ENCODE peak calls at places on chromosomes 2 and 18, in four cellular contexts. Q, C, P and F are unnamed samples.

GRCh38 chr18:49843778-49844625 is 30.7 kb upstream of the ACAA2 start:
- DNase-seq in C (no peak), Q (no peak), P (no peak), F (no peak)

GRCh38 chr2:120488531-120488930 is 142.6 kb downstream of the INHBB start:
- DNase-seq in C (no peak), P (no peak), Q (no peak), F (no peak)

GRCh38 chr2:100755441-100755840 is 64.5 kb upstream of the NPAS2 start:
- DNase-seq in Q (no peak), P (peak), C (no peak), F (no peak)

GRCh38 chr2:201642086-201642578 is 1.2 kb downstream of the TMEM237 start:
- DNase-seq in Q (no peak), P (no peak), C (no peak), F (no peak)

GRCh38 chr2:208929489-208929864 is 494.4 kb upstream of the MAP2 start:
- DNase-seq in Q (peak), P (no peak), C (no peak), F (no peak)

GRCh38 chr2:38653715-38654494 is 12.0 kb upstream of the GALM start:
- DNase-seq in P (no peak), C (no peak), Q (no peak), F (no peak)

GRCh38 chr2:199309973-199310372 is 147.8 kb downstream of the SATB2 start:
- DNase-seq in P (no peak), C (no peak), Q (no peak), F (no peak)

GRCh38 chr2:199692489-199692888 is 158.5 kb downstream of the FTCDNL1 start:
- DNase-seq in Q (no peak), P (no peak), C (no peak), F (no peak)

GRCh38 chr2:172434821-172435607 is 7.6 kb downstream of the ITGA6 start:
- DNase-seq in Q (no peak), P (no peak), C (no peak), F (no peak)

GRCh38 chr2:168119519-168120141 is 127.8 kb downstream of the STK39 start:
- DNase-seq in Q (peak), P (peak), C (peak), F (peak)

GRCh38 chr2:120892967-120893667 is 157.4 kb downstream of the GLI2 start:
- DNase-seq in Q (no peak), C (peak), P (peak), F (peak)

GRCh38 chr2:169507698-169508097 is 1.8 kb upstream of the KLHL41 start:
- DNase-seq in C (peak), P (peak), Q (no peak), F (peak)

GRCh38 chr2:176269319-176270099 is at the start of gene MTX2:
- DNase-seq in Q (peak), C (peak), P (peak), F (peak)

GRCh38 chr18:13361422-13361821 is 142.9 kb downstream of the LDLRAD4 start:
- DNase-seq in C (no peak), Q (no peak), P (no peak), F (no peak)

GRCh38 chr2:158723921-158724802 is 71.0 kb upstream of the DAPL1 start:
- DNase-seq in C (no peak), P (no peak), Q (peak), F (no peak)

GRCh38 chr2:218257390-218257981 is 3.3 kb upstream of the GPBAR1 start:
- DNase-seq in C (peak), P (peak), Q (peak), F (peak)

GRCh38 chr2:65576861-65577601 is 144.6 kb upstream of the SPRED2 start:
- DNase-seq in C (peak), P (peak), Q (peak), F (peak)

GRCh38 chr18:47595816-47596501 is 334.5 kb downstream of the SMAD2 start:
- DNase-seq in Q (peak), P (peak), C (peak), F (no peak)

GRCh38 chr18:25825066-25825465 is 265.3 kb downstream of the SS18 start:
- DNase-seq in C (no peak), Q (no peak), P (no peak), F (no peak)

GRCh38 chr2:170713280-170714155 is 1.6 kb upstream of the SP5 start:
- DNase-seq in Q (no peak), P (no peak), C (no peak), F (no peak)
- H3K4me3 ChIP-seq in Q (no peak), P (no peak), C (no peak), F (no peak)

GRCh38 chr2:95208101-95208500 is 780 bp downstream of the ZNF892 start:
- DNase-seq in C (peak), P (peak), Q (no peak), F (peak)
- H3K4me3 ChIP-seq in C (peak), P (peak), Q (no peak), F (peak)

DNA sequence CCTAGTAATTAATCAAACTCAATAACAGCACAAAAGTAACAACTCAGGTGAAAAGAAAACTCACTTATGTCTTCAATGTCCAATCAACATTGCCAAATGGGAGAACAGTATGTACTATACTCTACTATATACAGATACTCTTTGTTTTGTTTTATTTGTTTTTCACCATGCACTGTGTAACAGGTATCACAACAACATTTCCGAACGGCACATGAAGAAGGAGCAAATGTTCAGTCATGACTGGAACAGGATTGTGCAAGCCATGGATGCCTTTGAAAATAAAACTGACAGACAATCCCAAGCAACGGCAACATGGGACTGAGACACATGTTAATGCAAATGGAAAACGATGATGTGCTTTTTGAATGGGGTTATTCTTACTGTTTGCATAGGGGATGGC is 334.9 kb upstream of the THUMPD2 start:
- DNase-seq in C (no peak), P (no peak), Q (no peak), F (no peak)
- H3K4me3 ChIP-seq in C (no peak), P (no peak), Q (no peak), F (no peak)

DNA sequence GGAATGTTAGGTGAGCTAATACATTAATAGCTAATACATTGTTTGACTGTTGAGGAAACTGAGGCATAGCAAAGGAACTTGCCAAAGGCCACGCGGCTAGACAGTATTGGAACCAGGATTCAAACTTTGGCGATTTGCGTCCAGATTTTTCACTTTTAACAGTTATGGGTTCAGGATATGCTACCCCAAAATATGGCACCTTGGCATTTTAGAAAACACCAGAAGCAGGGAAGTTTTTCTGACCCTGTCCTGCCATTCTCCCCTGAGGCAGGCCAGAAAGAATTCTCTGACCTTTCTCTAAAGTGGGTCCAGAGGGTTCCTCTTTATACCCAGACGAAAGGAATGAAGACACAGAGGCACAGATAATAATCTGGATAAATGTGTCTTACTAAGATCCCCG is 166.9 kb downstream of the MYCN start:
- DNase-seq in Q (no peak), C (no peak), P (no peak), F (no peak)
- H3K4me3 ChIP-seq in Q (no peak), C (no peak), P (no peak), F (no peak)